ENCODE peak calls at places on chromosome 3, in seven cellular contexts. N is NCI-H748 treated with DMSO at 0.1 percent for 48 hours; A is activated gamma-delta T cell; I is stimulated activated CD4-positive, alpha-beta T cell treated with anti-CD3 and anti-CD28 coated beads, TNF-alpha, amount 100 ng/mL, for 4 hours; B is stimulated activated effector memory CD8-positive, alpha-beta T cell treated with anti-CD3 and anti-CD28 coated beads, Interleukin-12 subunit alpha, Interleukin-12 subunit beta, amount 100 ng/mL, for 72 hours; M is uterus; L is left ventricle myocardium superior. F is an unnamed sample.

GRCh38 chr3:181855825-181856224 is 144.1 kb downstream of the SOX2 start:
- DNase-seq in A (no peak), I (no peak), B (no peak), N (no peak), L (no peak), M (no peak), F (no peak)

GRCh38 chr3:118011910-118012309 is 1022.7 kb downstream of the IGSF11 start:
- DNase-seq in M (no peak), A (no peak), N (no peak), I (no peak), L (no peak), B (no peak), F (no peak)

GRCh38 chr3:50674349-50675178 is at the start of gene DOCK3:
- DNase-seq in B (peak), I (peak), L (peak), A (peak), M (peak), N (no peak), F (peak)

GRCh38 chr3:124592658-124593441 is 137.4 kb upstream of the UMPS start:
- DNase-seq in A (no peak), M (no peak), I (no peak), L (no peak), B (no peak), N (no peak), F (no peak)

GRCh38 chr3:52246728-52247454 is 1.3 kb downstream of the PPM1M start:
- DNase-seq in A (no peak), L (no peak), N (no peak), B (no peak), M (no peak), I (no peak), F (no peak)

GRCh38 chr3:158808697-158809096 is 6.8 kb downstream of the MFSD1 start:
- DNase-seq in A (no peak), N (no peak), B (no peak), M (no peak), I (no peak), L (no peak), F (no peak)

GRCh38 chr3:107661447-107662108 is 138.8 kb downstream of the BBX start:
- DNase-seq in M (no peak), L (no peak), I (no peak), N (no peak), B (no peak), A (no peak), F (no peak)

GRCh38 chr3:115836944-115837343 is 213.6 kb downstream of the GAP43 start:
- DNase-seq in A (no peak), L (no peak), M (no peak), I (no peak), B (no peak), N (no peak), F (no peak)

GRCh38 chr3:126179825-126180476 is 435 bp downstream of the ALDH1L1 start:
- DNase-seq in A (no peak), N (no peak), I (no peak), B (no peak), M (peak), L (peak), F (peak)

GRCh38 chr3:177385831-177386301 is 188.6 kb upstream of the TBL1XR1 start:
- DNase-seq in M (no peak), B (no peak), I (no peak), A (no peak), N (no peak), L (no peak), F (no peak)

GRCh38 chr3:10815487-10815886 is 541 bp upstream of the SLC6A11 start:
- DNase-seq in A (no peak), N (no peak), M (no peak), L (no peak), I (no peak), B (no peak), F (no peak)

GRCh38 chr3:42314411-42314810 is 48.4 kb upstream of the CCK start:
- DNase-seq in A (no peak), N (no peak), B (no peak), L (no peak), I (no peak), M (no peak), F (no peak)

GRCh38 chr3:184756151-184756681 is 44.4 kb upstream of the MAGEF1 start:
- DNase-seq in A (no peak), N (no peak), I (no peak), L (no peak), M (no peak), B (no peak), F (no peak)

GRCh38 chr3:191972714-191973398 is 511.9 kb downstream of the PYDC2 start:
- DNase-seq in B (no peak), M (no peak), L (no peak), N (no peak), I (no peak), A (no peak), F (no peak)

GRCh38 chr3:16478516-16478915 is 35.0 kb downstream of the RFTN1 start:
- DNase-seq in M (no peak), A (no peak), B (no peak), N (no peak), L (no peak), I (no peak), F (no peak)

GRCh38 chr3:138863776-138864113 is 29.0 kb upstream of the PIK3CB start:
- DNase-seq in B (no peak), I (no peak), L (no peak), N (no peak), M (no peak), A (no peak), F (no peak)

GRCh38 chr3:22798461-22798860 is 404.7 kb upstream of the UBE2E2 start:
- DNase-seq in N (no peak), A (no peak), M (no peak), I (no peak), B (no peak), L (no peak), F (no peak)

GRCh38 chr3:9135930-9136525 is 113.4 kb downstream of the SRGAP3 start:
- DNase-seq in L (peak), M (no peak), B (no peak), I (no peak), N (no peak), A (no peak), F (peak)

GRCh38 chr3:148513066-148513671 is 184.5 kb upstream of the AGTR1 start:
- DNase-seq in A (no peak), N (no peak), M (no peak), L (no peak), B (no peak), I (no peak), F (no peak)

GRCh38 chr3:151468284-151468917 is 7.5 kb upstream of the IGSF10 start:
- DNase-seq in L (no peak), I (no peak), A (no peak), N (peak), B (peak), M (no peak), F (peak)

GRCh38 chr3:16704938-16705337 is 99.7 kb upstream of the DAZL start:
- DNase-seq in L (no peak), I (no peak), A (no peak), B (no peak), M (no peak), N (no peak), F (no peak)

GRCh38 chr3:146803746-146804145 is 198.6 kb upstream of the PLSCR5 start:
- DNase-seq in I (no peak), A (no peak), L (no peak), B (no peak), N (no peak), M (no peak), F (peak)

GRCh38 chr3:152445227-152445626 is 176.5 kb downstream of the MBNL1 start:
- DNase-seq in A (no peak), M (no peak), I (no peak), N (no peak), B (no peak), L (no peak), F (no peak)

GRCh38 chr3:125004196-125004595 is 51.6 kb downstream of the HEG1 start:
- DNase-seq in A (no peak), N (no peak), L (no peak), I (no peak), B (no peak), M (no peak), F (no peak)

GRCh38 chr3:126491221-126492013 is 15.7 kb upstream of the ZXDC start:
- DNase-seq in I (no peak), B (no peak), N (no peak), L (no peak), A (no peak), M (no peak), F (no peak)

GRCh38 chr3:168312991-168313390 is 217.3 kb upstream of the GOLIM4 start:
- DNase-seq in N (no peak), I (no peak), M (no peak), B (no peak), L (no peak), A (no peak), F (no peak)

GRCh38 chr3:126811530-126811929 is 107.5 kb downstream of the CHCHD6 start:
- DNase-seq in N (no peak), A (no peak), L (no peak), B (no peak), I (no peak), M (no peak), F (no peak)

GRCh38 chr3:171880471-171880870 is 37.3 kb downstream of the TMEM212 start:
- DNase-seq in B (no peak), N (no peak), A (no peak), I (no peak), L (no peak), M (no peak), F (no peak)

GRCh38 chr3:192845196-192845855 is 72.3 kb downstream of the MB21D2 start:
- DNase-seq in I (no peak), M (no peak), L (no peak), N (no peak), B (no peak), A (no peak), F (no peak)

GRCh38 chr3:101020616-101021015 is 27.4 kb upstream of the ABI3BP start:
- DNase-seq in M (no peak), L (no peak), A (no peak), I (no peak), N (no peak), B (no peak), F (no peak)

GRCh38 chr3:101154386-101154785 is 161.2 kb upstream of the ABI3BP start:
- DNase-seq in A (no peak), N (no peak), M (no peak), I (no peak), L (no peak), B (no peak), F (no peak)

GRCh38 chr3:15405448-15406050 is 21.8 kb downstream of the METTL6 start:
- DNase-seq in L (no peak), I (no peak), B (no peak), A (no peak), N (peak), M (no peak), F (peak)

GRCh38 chr3:109023656-109024254 is 70.1 kb upstream of the GUCA1C start:
- DNase-seq in L (no peak), A (no peak), B (no peak), I (no peak), M (no peak), N (peak), F (peak)

GRCh38 chr3:133643611-133644010 is 18.1 kb downstream of the TOPBP1 start:
- DNase-seq in L (no peak), N (no peak), I (no peak), B (no peak), A (no peak), M (no peak), F (no peak)

GRCh38 chr3:117036259-117036799 is 326.8 kb downstream of the TUSC7 start:
- DNase-seq in B (no peak), L (no peak), A (no peak), M (peak), N (no peak), I (no peak), F (no peak)

GRCh38 chr3:117254990-117255389 is 545.4 kb downstream of the TUSC7 start:
- DNase-seq in N (no peak), A (no peak), I (no peak), M (no peak), B (no peak), L (no peak), F (no peak)

GRCh38 chr3:142027295-142027694 is 122.0 kb downstream of the TFDP2 start:
- DNase-seq in B (no peak), L (no peak), N (no peak), A (no peak), I (no peak), M (no peak), F (no peak)

GRCh38 chr3:45817788-45818523 is 21.6 kb upstream of the SLC6A20 start:
- DNase-seq in B (no peak), I (no peak), A (no peak), L (peak), N (peak), M (peak), F (no peak)

GRCh38 chr3:55000546-55000945 is 72.7 kb upstream of the LRTM1 start:
- DNase-seq in B (no peak), N (no peak), L (no peak), M (no peak), I (no peak), A (no peak), F (no peak)